ENCODE peak calls at places on chromosomes 13 and 19, in eight cellular contexts. G, D, A, L, H, M, Y and J are unnamed samples.
A peak's percentile ranks its signal among the peaks of the same experiment; 100 is the strongest.

GRCh38 chr13:107832521-107833095 is 382.7 kb downstream of the LIG4 start:
- DNase-seq in G (no peak), D (no peak), A (no peak), L (no peak), H (no peak), M (no peak), Y (no peak), J (no peak)

GRCh38 chr19:51632126-51632525 is 1.9 kb upstream of the SIGLEC5 start:
- DNase-seq in G (no peak), D (no peak), A (no peak), L (no peak), H (no peak), M (no peak), Y (no peak), J (no peak)

GRCh38 chr13:98022210-98022609 is 68.7 kb downstream of the IPO5 start:
- DNase-seq in G (peak; percentile 13), D (peak; percentile 85), A (peak; percentile 93), L (no peak), H (no peak), M (no peak), Y (no peak), J (peak; percentile 68)

GRCh38 chr19:46426506-46427162 is 2.1 kb downstream of the PNMA8C start:
- DNase-seq in G (peak; percentile 36), D (peak; percentile 83), A (peak; percentile 68), L (peak; percentile 95), H (peak; percentile 91), M (peak; percentile 77), Y (no peak), J (peak; percentile 91)

GRCh38 chr19:29105629-29106352 is 107.2 kb downstream of the UQCRFS1 start:
- DNase-seq in G (no peak), D (no peak), A (no peak), L (no peak), H (no peak), M (no peak), Y (no peak), J (no peak)

GRCh38 chr13:30551194-30551593 is 66.5 kb upstream of the USPL1 start:
- DNase-seq in G (peak; percentile 26), D (peak; percentile 38), A (peak; percentile 43), L (no peak), H (no peak), M (peak; percentile 29), Y (peak; percentile 56), J (peak; percentile 26)

GRCh38 chr19:33470686-33471085 is 50.9 kb downstream of the PEPD start:
- DNase-seq in G (no peak), D (no peak), A (no peak), L (peak; percentile 24), H (no peak), M (no peak), Y (no peak), J (no peak)

GRCh38 chr13:49376121-49376520 is 67.7 kb downstream of the CAB39L start:
- DNase-seq in G (no peak), D (no peak), A (no peak), L (no peak), H (no peak), M (no peak), Y (no peak), J (no peak)

GRCh38 chr19:18211683-18212082 is 7.8 kb upstream of the RAB3A start:
- DNase-seq in G (no peak), D (no peak), A (no peak), L (no peak), H (no peak), M (no peak), Y (no peak), J (no peak)

GRCh38 chr19:35040826-35041547 is 534 bp upstream of the HPN start:
- DNase-seq in G (peak; percentile 62), D (peak; percentile 30), A (no peak), L (peak; percentile 92), H (peak; percentile 86), M (peak; percentile 94), Y (no peak), J (no peak)

GRCh38 chr13:32134241-32134801 is 102.7 kb downstream of the FRY start:
- DNase-seq in G (no peak), D (peak; percentile 43), A (peak; percentile 73), L (no peak), H (no peak), M (no peak), Y (no peak), J (peak; percentile 5)

DNA sequence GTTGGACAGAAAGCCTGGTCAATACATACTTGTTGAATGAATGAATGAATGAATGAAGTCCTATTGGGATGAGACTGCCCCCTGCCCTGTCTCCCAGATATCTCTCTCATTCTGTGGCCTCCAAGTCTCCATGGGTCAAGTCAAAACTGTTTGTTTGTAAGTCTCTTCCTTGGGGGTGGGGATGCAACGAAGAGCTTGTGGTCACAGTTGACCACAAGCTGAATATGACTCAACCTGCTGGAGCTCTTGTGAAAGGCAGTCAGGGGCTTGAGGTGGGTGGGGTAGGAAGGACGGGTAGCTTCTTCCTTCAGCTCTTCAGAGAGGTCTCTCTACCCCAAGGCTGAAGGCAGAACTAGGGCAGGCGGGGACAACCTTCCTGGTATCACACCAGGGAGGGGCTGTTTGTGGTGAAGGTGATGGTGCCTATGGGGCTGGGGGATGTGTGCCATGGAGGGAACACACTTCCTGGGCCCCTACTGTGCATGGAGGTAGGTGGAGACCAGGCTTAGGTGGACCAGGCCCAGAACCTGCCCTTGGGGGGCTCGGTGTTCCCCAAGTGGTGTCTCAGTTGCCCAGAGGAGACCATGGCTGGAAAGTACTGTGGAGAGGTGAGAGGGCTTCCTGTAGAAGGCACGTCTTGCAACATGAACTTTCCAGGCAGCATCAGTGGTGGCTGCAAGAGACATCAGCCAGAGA is 8.0 kb downstream of the MYO1F start:
- DNase-seq in G (no peak), D (peak; percentile 98), A (peak; percentile 96), L (no peak), H (no peak), M (peak; percentile 83), Y (peak; percentile 83), J (peak; percentile 81)
- H3K9ac ChIP-seq in G (no peak overlapping the region), D (no peak overlapping the region), A (no peak overlapping the region), L (no peak overlapping the region), H (no peak overlapping the region), M (no peak overlapping the region), Y (no peak overlapping the region), J (no peak overlapping the region)

GRCh38 chr13:91046715-91047327 is 300.7 kb upstream of the MIR17HG start:
- DNase-seq in G (no peak), D (no peak), A (no peak), L (peak; percentile 62), H (no peak), M (no peak), Y (no peak), J (no peak)

GRCh38 chr13:91045351-91046034 is 302.0 kb upstream of the MIR17HG start:
- DNase-seq in G (no peak), D (peak; percentile 17), A (no peak), L (no peak), H (no peak), M (peak; percentile 27), Y (no peak), J (peak; percentile 10)

GRCh38 chr13:91036886-91037285 is 310.6 kb upstream of the MIR17HG start:
- DNase-seq in G (no peak), D (no peak), A (no peak), L (no peak), H (no peak), M (no peak), Y (no peak), J (no peak)

GRCh38 chr13:91042870-91043269 is 304.6 kb upstream of the MIR17HG start:
- DNase-seq in G (no peak), D (no peak), A (no peak), L (no peak), H (no peak), M (no peak), Y (no peak), J (no peak)
- H3K27me3 ChIP-seq in G (no peaks in the 10 kb centered on the region), D (no peaks in the 10 kb centered on the region), A (no peaks in the 10 kb centered on the region), L (no peaks in the 10 kb centered on the region), H (no peaks in the 10 kb centered on the region), M (no peaks in the 10 kb centered on the region), Y (no peaks in the 10 kb centered on the region), J (no peaks in the 10 kb centered on the region)

GRCh38 chr19:4581381-4582111 is 22.1 kb upstream of the SEMA6B start:
- DNase-seq in G (no peak), D (peak; percentile 27), A (no peak), L (peak; percentile 88), H (peak; percentile 86), M (peak; percentile 76), Y (no peak), J (peak; percentile 59)
- H3K4me3 ChIP-seq in G (peak overlapping the region; percentile 90), D (no peak overlapping the region), A (peak overlapping the region; percentile 13), L (peak overlapping the region; percentile 72), H (peak overlapping the region; percentile 94), M (peak overlapping the region; percentile 41), Y (no peak overlapping the region), J (no peak overlapping the region)

GRCh38 chr13:110264685-110265275 is 42.2 kb downstream of the COL4A1 start:
- DNase-seq in G (no peak), D (no peak), A (no peak), L (peak; percentile 40), H (peak; percentile 41), M (no peak), Y (no peak), J (no peak)
- H3K9ac ChIP-seq in G (no peak overlapping the region), D (no peak overlapping the region), A (no peak overlapping the region), L (no peak overlapping the region), H (no peak overlapping the region), M (no peak overlapping the region), Y (no peak overlapping the region), J (no peak overlapping the region)

DNA sequence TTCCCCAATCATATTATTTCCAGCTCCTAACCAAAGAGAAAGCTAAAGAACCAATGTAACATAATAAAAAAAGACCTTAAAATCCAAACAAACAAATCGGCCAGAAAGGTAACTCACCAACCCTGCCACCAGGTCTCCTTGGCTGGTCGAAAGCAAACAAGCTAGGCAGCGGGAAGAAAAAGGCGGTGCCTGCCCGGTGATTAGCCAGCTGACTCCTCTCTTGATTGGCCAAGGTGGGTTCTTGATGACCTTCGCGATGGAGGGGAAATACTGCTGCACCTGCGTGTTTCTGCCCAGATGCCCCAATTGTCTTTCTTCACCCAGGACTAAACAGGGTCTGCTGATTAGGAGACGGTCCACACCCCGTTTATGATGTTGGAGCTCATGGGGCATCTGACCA is at the start of gene NLRP11:
- DNase-seq in G (no peak), D (no peak), A (no peak), L (no peak), H (no peak), M (no peak), Y (no peak), J (no peak)
- H3K27me3 ChIP-seq in G (no peaks in the 10 kb centered on the region), D (no peaks in the 10 kb centered on the region), A (no peaks in the 10 kb centered on the region), L (no peaks in the 10 kb centered on the region), H (no peaks in the 10 kb centered on the region), M (peaks cover 9% of the 10 kb centered on the region), Y (no peaks in the 10 kb centered on the region), J (no peaks in the 10 kb centered on the region)

DNA sequence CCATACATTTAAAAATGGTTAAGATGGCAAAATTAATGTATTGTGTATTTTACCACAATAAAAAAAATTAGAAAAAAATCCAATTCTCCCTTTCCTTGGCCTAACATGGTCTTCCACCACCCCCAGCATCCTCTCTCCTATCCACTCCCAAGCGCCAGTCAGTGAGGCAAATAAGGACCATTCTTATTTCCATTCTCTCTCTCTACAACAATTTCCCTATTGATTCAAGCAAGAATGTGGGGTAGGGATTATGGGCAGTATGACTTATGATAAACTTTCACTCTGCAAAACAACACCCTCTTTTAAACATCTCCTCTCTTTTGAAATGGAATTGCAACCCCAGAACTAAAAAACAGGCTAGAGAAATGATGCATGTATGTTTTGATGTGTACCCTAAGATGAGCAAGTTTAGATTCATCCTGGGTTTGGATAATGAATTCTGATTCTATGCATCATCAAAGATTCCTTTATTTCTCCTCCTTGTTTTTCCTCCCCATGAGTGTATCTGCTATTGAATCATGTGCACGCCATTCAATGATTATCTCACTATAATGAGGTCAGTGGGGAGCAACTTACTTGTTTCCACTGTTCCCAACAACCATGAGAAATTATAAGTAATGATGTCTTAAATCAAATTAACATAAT is 3.5 kb downstream of the STARD13 start:
- DNase-seq in G (peak; percentile 69), D (peak; percentile 78), A (peak; percentile 92), L (no peak), H (no peak), M (no peak), Y (no peak), J (peak; percentile 48)
- H3K4me3 ChIP-seq in G (no peak overlapping the region), D (peak overlapping the region; percentile 98), A (peak overlapping the region; percentile 27), L (no peak overlapping the region), H (no peak overlapping the region), M (no peak overlapping the region), Y (no peak overlapping the region), J (peak overlapping the region; percentile 99)